ENCODE peak calls at places on chromosomes 12 and 14, in ten cellular contexts. E, D, C, Q, V, J, A, I, P and W are unnamed samples. For H3K4me1 and H3K36me3, the result is how much of the 10 kb centered on the place peaks cover.

GRCh38 chr12:92047058-92047826 is 98.4 kb downstream of the BTG1 start:
- DNase-seq in Q (no peak), D (no peak), E (no peak), C (no peak), A (no peak), J (no peak), P (no peak), V (no peak), I (no peak), W (no peak)

GRCh38 chr14:77580964-77581505 is 35.4 kb downstream of the SPTLC2 start:
- DNase-seq in V (no peak), I (no peak), D (no peak), Q (no peak), C (peak), P (peak), A (no peak), J (no peak), E (no peak), W (peak)

GRCh38 chr12:67721216-67721615 is 72.7 kb downstream of the DYRK2 start:
- DNase-seq in A (no peak), J (no peak), D (no peak), Q (no peak), I (no peak), C (no peak), P (no peak), V (peak), E (no peak), W (peak)

GRCh38 chr14:72904840-72905561 is 11.1 kb upstream of the DPF3 start:
- DNase-seq in J (peak), C (peak), V (peak), D (peak), P (peak), I (peak), A (peak), Q (no peak), E (peak), W (peak)

GRCh38 chr12:121787063-121787774 is 6.3 kb downstream of the RHOF start:
- DNase-seq in E (no peak), I (no peak), A (no peak), P (peak), Q (peak), C (no peak), D (no peak), V (no peak), J (no peak), W (no peak)

GRCh38 chr14:29806124-29806517 is 121.5 kb downstream of the PRKD1 start:
- DNase-seq in P (no peak), E (no peak), D (no peak), Q (no peak), I (no peak), A (no peak), C (peak), V (no peak), J (no peak), W (no peak)

GRCh38 chr14:88384653-88385205 is 728 bp upstream of the SPATA7 start:
- DNase-seq in J (no peak), Q (no peak), D (no peak), E (no peak), P (no peak), C (no peak), A (no peak), V (no peak), I (no peak), W (no peak)

GRCh38 chr12:50637870-50638481 is 125.9 kb upstream of the ATF1 start:
- DNase-seq in I (no peak), Q (no peak), D (no peak), A (peak), C (peak), P (peak), V (peak), E (no peak), J (no peak), W (peak)

GRCh38 chr12:122159879-122160278 is 14.1 kb downstream of the IL31 start:
- DNase-seq in Q (no peak), C (no peak), P (no peak), D (no peak), A (peak), I (no peak), V (no peak), J (no peak), E (no peak), W (no peak)

GRCh38 chr14:57939084-57939483 is 73.2 kb upstream of the SLC35F4 start:
- DNase-seq in P (no peak), C (no peak), J (no peak), E (no peak), V (no peak), I (no peak), A (no peak), Q (no peak), D (no peak), W (no peak)

GRCh38 chr14:99460793-99461192 is 19.9 kb downstream of the SETD3 start:
- DNase-seq in V (no peak), P (no peak), J (no peak), D (no peak), I (no peak), A (peak), Q (no peak), C (no peak), E (no peak), W (no peak)

GRCh38 chr12:101779200-101779599 is 39.9 kb upstream of the SYCP3 start:
- DNase-seq in P (no peak), Q (no peak), A (no peak), E (no peak), D (no peak), C (no peak), J (no peak), I (no peak), V (no peak), W (peak)
- H3K4me1 ChIP-seq in P (under half), Q (under half), A (under half), E (under half), D (under half), C (under half), J (under half), I (under half), V (under half), W (under half)

GRCh38 chr12:132743831-132744230 is 17.8 kb downstream of the ANKLE2 start:
- DNase-seq in D (no peak), A (no peak), J (no peak), P (no peak), V (no peak), C (no peak), I (no peak), Q (no peak), E (no peak), W (no peak)

GRCh38 chr12:132747896-132748295 is 13.7 kb downstream of the ANKLE2 start:
- DNase-seq in E (no peak), D (no peak), V (no peak), I (no peak), A (no peak), P (no peak), C (no peak), Q (no peak), J (no peak), W (no peak)

GRCh38 chr12:132748319-132748718 is 13.3 kb downstream of the ANKLE2 start:
- DNase-seq in P (no peak), C (no peak), E (no peak), Q (no peak), V (no peak), J (no peak), I (no peak), A (peak), D (no peak), W (no peak)

GRCh38 chr12:132747395-132747794 is 14.2 kb downstream of the ANKLE2 start:
- DNase-seq in P (no peak), D (no peak), E (no peak), I (no peak), C (no peak), Q (no peak), J (no peak), V (no peak), A (no peak), W (no peak)

GRCh38 chr12:132746621-132747020 is 15.0 kb downstream of the ANKLE2 start:
- DNase-seq in V (no peak), I (no peak), D (no peak), Q (no peak), J (no peak), E (no peak), P (no peak), C (no peak), A (no peak), W (no peak)
- H3K36me3 ChIP-seq in V (half or more), I (half or more), D (under half), Q (half or more), J (half or more), E (half or more), P (half or more), C (under half), A (under half), W (half or more)

GRCh38 chr12:112134731-112135130 is 9.4 kb downstream of the TRAFD1 start:
- DNase-seq in D (no peak), J (no peak), A (no peak), P (no peak), E (no peak), C (no peak), I (no peak), Q (no peak), V (no peak), W (no peak)

GRCh38 chr12:112133418-112133817 is 8.1 kb downstream of the TRAFD1 start:
- DNase-seq in Q (no peak), A (no peak), E (no peak), J (no peak), D (no peak), C (no peak), V (no peak), P (no peak), I (no peak), W (no peak)

GRCh38 chr12:112130461-112130998 is 5.2 kb downstream of the TRAFD1 start:
- DNase-seq in E (no peak), Q (no peak), D (no peak), C (peak), I (no peak), J (no peak), P (peak), A (no peak), V (no peak), W (peak)

GRCh38 chr12:112126916-112127315 is 1.6 kb downstream of the TRAFD1 start:
- DNase-seq in E (no peak), I (no peak), D (no peak), C (peak), Q (no peak), V (no peak), A (no peak), J (no peak), P (no peak), W (peak)

DNA sequence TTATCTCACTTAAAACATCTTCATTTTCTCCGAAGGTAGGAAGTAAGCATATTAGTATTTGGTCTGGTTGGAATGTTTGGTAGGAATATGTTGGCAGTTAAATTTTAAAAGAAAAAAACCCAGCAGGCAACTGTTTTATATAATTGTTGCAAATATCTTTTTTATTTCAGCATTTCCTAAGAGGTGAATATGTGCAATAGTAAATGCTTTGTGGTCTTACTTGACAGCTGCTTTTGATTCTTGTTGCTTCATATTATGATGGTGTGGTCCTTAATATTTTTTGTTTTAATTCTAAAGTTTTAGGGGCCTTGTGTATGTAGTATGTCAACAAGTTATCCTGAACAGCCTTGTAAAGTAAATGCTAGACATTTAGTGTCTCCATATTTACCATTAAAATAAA is 6.3 kb downstream of the TRAFD1 start:
- DNase-seq in P (no peak), V (no peak), J (no peak), C (no peak), I (no peak), A (no peak), Q (no peak), E (no peak), D (no peak), W (no peak)
- H3K27ac ChIP-seq in P (peak), V (no peak), J (peak), C (no peak), I (no peak), A (no peak), Q (peak), E (no peak), D (no peak), W (no peak)

DNA sequence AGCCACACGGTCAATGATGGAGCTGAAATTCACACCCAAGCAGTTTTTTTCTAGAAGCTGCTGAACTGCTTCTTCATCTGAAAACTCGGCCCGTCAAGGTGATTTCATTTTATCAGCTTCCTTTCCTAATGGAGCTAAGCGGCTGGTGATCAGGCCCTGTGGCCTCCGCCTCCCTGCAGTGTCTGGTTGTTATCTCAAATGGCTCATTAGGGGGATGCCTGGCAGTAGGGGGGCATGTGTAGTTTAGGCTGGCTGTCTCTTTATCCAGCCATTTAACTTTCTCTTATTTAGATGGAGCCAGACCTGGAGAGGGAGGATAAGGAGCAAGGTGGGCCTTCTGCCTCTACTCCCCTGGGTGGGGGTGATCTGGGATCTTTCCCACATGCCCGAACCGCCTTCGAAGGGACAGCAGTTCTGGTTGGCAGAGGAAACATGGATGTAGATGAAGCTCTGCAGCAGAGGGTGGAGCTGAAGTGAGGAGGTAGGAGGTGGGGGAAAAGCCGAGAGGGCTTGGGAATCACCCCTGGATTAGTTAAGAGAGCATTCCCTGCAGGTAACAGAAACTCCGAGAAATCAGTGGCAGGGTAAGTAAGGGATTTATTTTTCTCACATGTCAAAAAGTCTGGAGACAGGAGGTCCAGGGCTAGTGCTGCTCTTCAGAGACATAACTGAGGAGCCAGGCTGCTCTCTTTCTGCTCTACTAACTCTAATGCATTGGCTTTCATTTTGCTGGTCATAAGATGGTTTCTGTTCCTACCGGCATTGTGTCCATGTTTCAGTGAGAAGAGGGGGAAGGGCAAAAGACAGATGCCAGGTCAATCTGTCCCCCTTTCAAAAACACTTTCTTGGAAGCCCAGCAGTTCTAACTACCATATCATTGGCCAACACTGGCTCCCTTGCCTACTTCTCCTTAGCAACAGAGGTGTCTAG is 64.2 kb downstream of the TGFB3 start:
- DNase-seq in E (no peak), V (peak), C (no peak), J (no peak), A (peak), D (no peak), P (no peak), Q (no peak), I (no peak), W (no peak)
- H3K4me1 ChIP-seq in E (under half), V (under half), C (under half), J (under half), A (under half), D (under half), P (under half), Q (under half), I (under half), W (under half)

DNA sequence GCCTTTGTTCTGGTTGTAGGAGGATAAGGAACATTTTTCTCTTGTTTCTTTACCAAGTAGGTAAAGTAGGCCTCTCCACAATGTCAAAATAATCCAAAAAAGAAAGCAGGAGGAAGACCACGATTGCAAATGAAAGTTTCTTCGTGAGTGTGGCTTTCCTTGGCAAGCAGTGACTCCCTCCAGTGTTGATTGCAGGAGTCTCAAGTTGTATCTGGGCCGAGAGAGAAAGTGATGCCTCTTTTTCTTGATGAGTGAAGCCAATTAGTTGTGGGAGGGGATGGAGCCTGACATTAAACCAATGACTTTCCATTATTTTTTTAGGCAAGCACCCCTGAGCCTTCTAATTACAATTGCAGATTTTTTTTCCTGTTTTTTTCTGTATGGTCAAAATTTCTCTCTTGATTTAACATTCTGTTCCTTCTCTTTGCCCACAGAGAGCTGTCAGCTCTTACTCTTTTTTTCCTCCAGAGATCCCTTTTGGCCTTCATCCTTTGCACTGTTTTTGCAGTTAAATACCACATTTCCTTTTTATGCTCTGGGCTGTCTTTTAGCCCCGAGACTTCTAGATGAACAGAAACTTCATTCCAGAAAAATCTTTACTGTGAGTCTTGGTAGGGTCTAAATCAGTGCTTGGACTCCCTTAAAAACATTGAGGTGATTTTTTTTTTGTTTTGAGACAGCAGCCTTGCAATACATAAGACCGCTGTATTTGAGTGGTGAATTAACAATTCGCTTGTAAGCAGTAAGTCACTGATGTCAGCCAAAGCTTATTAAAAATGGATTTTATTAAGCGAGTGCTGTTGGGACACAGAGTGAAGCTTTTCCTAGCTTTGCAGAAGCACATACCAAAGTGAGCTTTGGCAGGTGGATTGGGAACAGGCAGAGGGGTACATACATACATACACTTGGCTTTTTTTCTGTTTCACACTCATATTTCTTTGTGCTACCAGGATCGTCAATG is 15.8 kb downstream of the FBXW8 start:
- DNase-seq in Q (no peak), C (no peak), E (no peak), I (no peak), A (no peak), J (no peak), D (no peak), P (no peak), V (no peak), W (no peak)
- H3K36me3 ChIP-seq in Q (under half), C (under half), E (under half), I (under half), A (under half), J (under half), D (under half), P (under half), V (under half), W (under half)

DNA sequence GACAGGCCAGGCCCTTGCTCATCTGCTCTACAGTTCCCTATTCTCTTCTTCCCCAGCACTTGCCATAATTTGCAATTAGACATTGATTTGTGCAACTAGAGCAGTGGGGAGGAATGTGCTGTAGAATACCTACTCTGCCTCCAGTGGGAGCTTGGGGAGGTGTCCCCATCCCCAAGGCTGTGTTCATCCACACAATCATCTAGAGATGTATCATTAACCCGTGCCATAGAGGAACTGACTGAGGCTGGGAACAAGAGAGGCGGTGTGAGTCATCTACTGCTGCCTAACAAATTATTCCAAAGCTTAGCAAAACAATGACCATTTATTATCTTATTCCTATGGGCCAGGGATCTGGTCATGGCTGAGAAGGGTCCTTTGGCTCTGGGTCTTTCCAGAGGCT is 5.1 kb upstream of the OTUB2 start:
- DNase-seq in V (no peak), I (no peak), Q (no peak), P (no peak), J (no peak), D (no peak), A (no peak), E (no peak), C (no peak), W (no peak)
- H3K27ac ChIP-seq in V (peak), I (no peak), Q (no peak), P (no peak), J (no peak), D (no peak), A (no peak), E (no peak), C (no peak), W (no peak)

GRCh38 chr12:79547044-79547734 is 143.6 kb downstream of the PAWR start:
- DNase-seq in P (no peak), E (no peak), D (no peak), A (peak), V (peak), Q (no peak), J (no peak), I (peak), C (no peak), W (peak)
- H3K4me1 ChIP-seq in P (under half), E (under half), D (under half), A (half or more), V (under half), Q (under half), J (under half), I (under half), C (under half), W (under half)

GRCh38 chr14:79379266-79379665 is 832.0 kb downstream of the DIO2 start:
- DNase-seq in C (no peak), E (no peak), V (no peak), D (no peak), Q (no peak), P (no peak), J (no peak), I (no peak), A (no peak), W (no peak)

GRCh38 chr14:79378020-79378419 is 833.3 kb downstream of the DIO2 start:
- DNase-seq in V (no peak), J (no peak), E (no peak), A (peak), D (no peak), C (no peak), Q (no peak), I (no peak), P (no peak), W (no peak)

GRCh38 chr14:79383031-79383430 is 828.3 kb downstream of the DIO2 start:
- DNase-seq in C (no peak), P (no peak), Q (no peak), V (no peak), E (no peak), D (no peak), J (no peak), I (no peak), A (no peak), W (no peak)
- H3K36me3 ChIP-seq in C (under half), P (under half), Q (under half), V (under half), E (under half), D (under half), J (under half), I (under half), A (under half), W (under half)

GRCh38 chr12:27898022-27898421 is 74.5 kb downstream of the PTHLH start:
- DNase-seq in P (no peak), D (no peak), C (peak), Q (no peak), I (no peak), A (no peak), J (no peak), V (no peak), E (no peak), W (no peak)
- H3K27ac ChIP-seq in P (no peak), D (no peak), C (no peak), Q (no peak), I (no peak), A (no peak), J (no peak), V (no peak), E (no peak), W (no peak)